ENCODE peak calls at places on chromosome 11, in five cellular contexts. One of them, this sample, is unnamed.

GRCh38 chr11:11505701-11506100 is 116.1 kb downstream of the GALNT18 start:
- ATAC-seq in A549: no peak
- ATAC-seq in HepG2: no peak
- ATAC-seq in K562: no peak
- ATAC-seq in GM12878: no peak
- ATAC-seq in this sample: no peak

GRCh38 chr11:130161441-130161840 is 1.9 kb downstream of the ST14 start:
- ATAC-seq in A549: no peak
- ATAC-seq in HepG2: no peak
- ATAC-seq in K562: no peak
- ATAC-seq in GM12878: no peak
- ATAC-seq in this sample: no peak

GRCh38 chr11:113715273-113715672 is 9.2 kb upstream of the TMPRSS5 start:
- ATAC-seq in A549: no peak
- ATAC-seq in HepG2: no peak
- ATAC-seq in K562: peak
- ATAC-seq in GM12878: no peak
- ATAC-seq in this sample: no peak

GRCh38 chr11:81237139-81237538 is 1496.5 kb downstream of the FAM181B start:
- ATAC-seq in A549: peak
- ATAC-seq in HepG2: peak
- ATAC-seq in K562: no peak
- ATAC-seq in GM12878: peak
- ATAC-seq in this sample: no peak

GRCh38 chr11:27525824-27526516 is 19.4 kb upstream of the LIN7C start:
- ATAC-seq in A549: no peak
- ATAC-seq in HepG2: no peak
- ATAC-seq in K562: no peak
- ATAC-seq in GM12878: no peak
- ATAC-seq in this sample: no peak

GRCh38 chr11:116694017-116694725 is 78.6 kb downstream of the BUD13 start:
- ATAC-seq in A549: no peak
- ATAC-seq in HepG2: no peak
- ATAC-seq in K562: no peak
- ATAC-seq in GM12878: no peak
- ATAC-seq in this sample: no peak

GRCh38 chr11:114260483-114260882 is 35.7 kb upstream of the NNMT start:
- ATAC-seq in A549: no peak
- ATAC-seq in HepG2: no peak
- ATAC-seq in K562: no peak
- ATAC-seq in GM12878: no peak
- ATAC-seq in this sample: peak

GRCh38 chr11:100010393-100010792 is 676.7 kb upstream of the ARHGAP42 start:
- ATAC-seq in A549: no peak
- ATAC-seq in HepG2: no peak
- ATAC-seq in K562: no peak
- ATAC-seq in GM12878: no peak
- ATAC-seq in this sample: no peak

GRCh38 chr11:68931911-68932310 is 28.2 kb downstream of the IGHMBP2 start:
- ATAC-seq in A549: no peak
- ATAC-seq in HepG2: no peak
- ATAC-seq in K562: no peak
- ATAC-seq in GM12878: no peak
- ATAC-seq in this sample: no peak

GRCh38 chr11:69444381-69445130 is 36.9 kb upstream of the LINC01488 start:
- ATAC-seq in A549: peak
- ATAC-seq in HepG2: no peak
- ATAC-seq in K562: peak
- ATAC-seq in GM12878: no peak
- ATAC-seq in this sample: peak

GRCh38 chr11:118098996-118099837 is 12.5 kb upstream of the SMIM35 start:
- ATAC-seq in A549: no peak
- ATAC-seq in HepG2: no peak
- ATAC-seq in K562: no peak
- ATAC-seq in GM12878: no peak
- ATAC-seq in this sample: no peak

GRCh38 chr11:119116601-119117000 is 4.8 kb upstream of the HINFP start:
- ATAC-seq in A549: no peak
- ATAC-seq in HepG2: no peak
- ATAC-seq in K562: no peak
- ATAC-seq in GM12878: no peak
- ATAC-seq in this sample: no peak

GRCh38 chr11:34586655-34587281 is 34.1 kb upstream of the EHF start:
- ATAC-seq in A549: peak
- ATAC-seq in HepG2: no peak
- ATAC-seq in K562: no peak
- ATAC-seq in GM12878: no peak
- ATAC-seq in this sample: no peak

GRCh38 chr11:88508808-88509581 is 171.5 kb upstream of the CTSC start:
- ATAC-seq in A549: peak
- ATAC-seq in HepG2: no peak
- ATAC-seq in K562: peak
- ATAC-seq in GM12878: peak
- ATAC-seq in this sample: peak

GRCh38 chr11:114263510-114264170 is 32.6 kb upstream of the NNMT start:
- ATAC-seq in A549: no peak
- ATAC-seq in HepG2: no peak
- ATAC-seq in K562: peak
- ATAC-seq in GM12878: no peak
- ATAC-seq in this sample: no peak

GRCh38 chr11:6321961-6322362 is 1.7 kb upstream of the CAVIN3 start:
- ATAC-seq in A549: no peak
- ATAC-seq in HepG2: no peak
- ATAC-seq in K562: no peak
- ATAC-seq in GM12878: peak
- ATAC-seq in this sample: no peak

GRCh38 chr11:130947889-130948288 is 31.6 kb upstream of the SNX19 start:
- ATAC-seq in A549: no peak
- ATAC-seq in HepG2: no peak
- ATAC-seq in K562: no peak
- ATAC-seq in GM12878: no peak
- ATAC-seq in this sample: no peak

GRCh38 chr11:125338886-125339811 is 156.9 kb downstream of the FEZ1 start:
- ATAC-seq in A549: no peak
- ATAC-seq in HepG2: no peak
- ATAC-seq in K562: no peak
- ATAC-seq in GM12878: no peak
- ATAC-seq in this sample: peak

GRCh38 chr11:13000721-13001120 is 8.4 kb upstream of the RASSF10 start:
- ATAC-seq in A549: no peak
- ATAC-seq in HepG2: no peak
- ATAC-seq in K562: no peak
- ATAC-seq in GM12878: peak
- ATAC-seq in this sample: no peak

GRCh38 chr11:77178150-77178549 is 50.1 kb downstream of the MYO7A start:
- ATAC-seq in A549: no peak
- ATAC-seq in HepG2: no peak
- ATAC-seq in K562: no peak
- ATAC-seq in GM12878: no peak
- ATAC-seq in this sample: no peak

GRCh38 chr11:46381836-46382643 is 571 bp downstream of the MDK start:
- ATAC-seq in A549: no peak
- ATAC-seq in HepG2: peak
- ATAC-seq in K562: peak
- ATAC-seq in GM12878: peak
- ATAC-seq in this sample: no peak

GRCh38 chr11:57751676-57752253 is at the start of gene BTBD18:
- ATAC-seq in A549: peak
- ATAC-seq in HepG2: peak
- ATAC-seq in K562: peak
- ATAC-seq in GM12878: peak
- ATAC-seq in this sample: no peak

GRCh38 chr11:124608146-124608545 is 3.1 kb upstream of the PANX3 start:
- ATAC-seq in A549: no peak
- ATAC-seq in HepG2: no peak
- ATAC-seq in K562: peak
- ATAC-seq in GM12878: no peak
- ATAC-seq in this sample: no peak

GRCh38 chr11:8932564-8933180 is at the start of gene C11orf16:
- ATAC-seq in A549: no peak
- ATAC-seq in HepG2: no peak
- ATAC-seq in K562: peak
- ATAC-seq in GM12878: no peak
- ATAC-seq in this sample: no peak

GRCh38 chr11:5245155-5245554 is 4.5 kb downstream of the HBG1 start:
- ATAC-seq in A549: no peak
- ATAC-seq in HepG2: no peak
- ATAC-seq in K562: no peak
- ATAC-seq in GM12878: no peak
- ATAC-seq in this sample: no peak

GRCh38 chr11:130400793-130401483 is 27.5 kb downstream of the ADAMTS8 start:
- ATAC-seq in A549: no peak
- ATAC-seq in HepG2: no peak
- ATAC-seq in K562: no peak
- ATAC-seq in GM12878: no peak
- ATAC-seq in this sample: peak

GRCh38 chr11:783581-784015 is 6.3 kb downstream of the CEND1 start:
- ATAC-seq in A549: no peak
- ATAC-seq in HepG2: no peak
- ATAC-seq in K562: peak
- ATAC-seq in GM12878: no peak
- ATAC-seq in this sample: peak

GRCh38 chr11:112057170-112057569 is 16.6 kb downstream of the PIH1D2 start:
- ATAC-seq in A549: no peak
- ATAC-seq in HepG2: no peak
- ATAC-seq in K562: no peak
- ATAC-seq in GM12878: no peak
- ATAC-seq in this sample: no peak

GRCh38 chr11:133984828-133985227 is 28.1 kb upstream of the IGSF9B start:
- ATAC-seq in A549: no peak
- ATAC-seq in HepG2: no peak
- ATAC-seq in K562: no peak
- ATAC-seq in GM12878: peak
- ATAC-seq in this sample: no peak

GRCh38 chr11:1749020-1749758 is 1.2 kb downstream of the IFITM10 start:
- ATAC-seq in A549: peak
- ATAC-seq in HepG2: peak
- ATAC-seq in K562: no peak
- ATAC-seq in GM12878: no peak
- ATAC-seq in this sample: peak

GRCh38 chr11:20110908-20111669 is 49.2 kb downstream of the DBX1 start:
- ATAC-seq in A549: peak
- ATAC-seq in HepG2: peak
- ATAC-seq in K562: peak
- ATAC-seq in GM12878: peak
- ATAC-seq in this sample: peak
- TF ChIP-seq EP300 in A549: no peak
- TF ChIP-seq EP300 in HepG2: no peak
- TF ChIP-seq EP300 in K562: no peak
- TF ChIP-seq EP300 in GM12878: no peak
- TF ChIP-seq EP300 in this sample: no peak

GRCh38 chr11:66336234-66337102 is at the start of gene RIN1:
- ATAC-seq in A549: peak
- ATAC-seq in HepG2: peak
- ATAC-seq in K562: peak
- ATAC-seq in GM12878: peak
- ATAC-seq in this sample: peak
- TF ChIP-seq CTCF in A549: peak
- TF ChIP-seq CTCF in HepG2: peak
- TF ChIP-seq CTCF in K562: peak
- TF ChIP-seq CTCF in GM12878: peak
- TF ChIP-seq CTCF in this sample: peak

GRCh38 chr11:86484164-86484794 is 109.6 kb downstream of the CCDC81 start:
- ATAC-seq in A549: peak
- ATAC-seq in HepG2: peak
- ATAC-seq in K562: peak
- ATAC-seq in GM12878: no peak
- ATAC-seq in this sample: peak
- H3K27ac ChIP-seq in A549: peak
- H3K27ac ChIP-seq in HepG2: no peak
- H3K27ac ChIP-seq in K562: no peak
- H3K27ac ChIP-seq in GM12878: no peak
- H3K27ac ChIP-seq in this sample: no peak

GRCh38 chr11:101334581-101334980 is 205.0 kb upstream of the PGR start:
- ATAC-seq in A549: no peak
- ATAC-seq in HepG2: no peak
- ATAC-seq in K562: no peak
- ATAC-seq in GM12878: no peak
- ATAC-seq in this sample: no peak
- TF ChIP-seq EP300 in A549: no peak
- TF ChIP-seq EP300 in HepG2: no peak
- TF ChIP-seq EP300 in K562: no peak
- TF ChIP-seq EP300 in GM12878: no peak
- TF ChIP-seq EP300 in this sample: no peak

GRCh38 chr11:41612415-41612814 is 153.0 kb upstream of the LRRC4C start:
- ATAC-seq in A549: no peak
- ATAC-seq in HepG2: no peak
- ATAC-seq in K562: no peak
- ATAC-seq in GM12878: no peak
- ATAC-seq in this sample: no peak
- TF ChIP-seq CTCF in A549: no peak
- TF ChIP-seq CTCF in HepG2: no peak
- TF ChIP-seq CTCF in K562: no peak
- TF ChIP-seq CTCF in GM12878: no peak
- TF ChIP-seq CTCF in this sample: no peak

DNA sequence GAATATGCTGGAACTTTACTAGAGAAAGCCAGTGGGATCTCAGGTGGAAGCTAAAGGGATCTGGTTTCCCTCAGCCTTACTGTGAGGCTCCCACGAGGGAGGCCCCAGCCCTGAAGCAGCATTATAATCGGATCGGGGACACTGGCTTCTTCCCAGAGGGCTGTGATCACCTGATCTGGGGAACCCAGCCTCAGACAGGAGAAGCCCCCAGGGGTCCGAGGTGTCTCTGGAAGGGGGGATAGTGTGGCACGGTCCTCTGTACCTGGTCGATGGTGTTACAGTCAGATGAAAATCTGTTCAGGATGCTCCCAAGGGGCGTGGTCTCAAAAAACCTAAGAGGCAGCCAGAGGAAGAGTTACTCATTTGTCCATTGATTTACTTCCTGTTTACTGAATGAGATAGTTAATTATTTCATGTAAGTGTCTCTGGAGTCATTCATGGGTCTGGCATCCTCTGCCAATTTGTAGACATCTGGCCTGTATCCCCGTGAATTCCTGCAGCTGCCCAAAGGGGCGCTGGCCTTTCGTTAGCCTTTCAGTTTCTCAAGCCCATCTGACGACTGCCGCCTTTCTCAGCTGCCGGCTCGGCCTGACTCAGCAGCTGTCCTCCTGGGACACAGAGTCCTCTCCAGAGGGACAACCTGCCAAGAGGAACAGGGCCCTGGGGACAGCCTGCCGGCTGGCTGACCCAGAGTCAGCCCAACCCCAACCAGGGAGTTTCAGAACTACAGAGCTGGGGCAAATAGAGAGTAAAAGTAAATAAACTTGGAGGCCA is 17.0 kb upstream of the KCNJ11 start:
- ATAC-seq in A549: peak
- ATAC-seq in HepG2: peak
- ATAC-seq in K562: peak
- ATAC-seq in GM12878: peak
- ATAC-seq in this sample: peak
- H3K27ac ChIP-seq in A549: peak
- H3K27ac ChIP-seq in HepG2: no peak
- H3K27ac ChIP-seq in K562: no peak
- H3K27ac ChIP-seq in GM12878: no peak
- H3K27ac ChIP-seq in this sample: peak

GRCh38 chr11:109364851-109365250 is 57.1 kb upstream of the C11orf87 start:
- ATAC-seq in A549: no peak
- ATAC-seq in HepG2: no peak
- ATAC-seq in K562: no peak
- ATAC-seq in GM12878: no peak
- ATAC-seq in this sample: no peak
- TF ChIP-seq EP300 in A549: no peak
- TF ChIP-seq EP300 in HepG2: no peak
- TF ChIP-seq EP300 in K562: no peak
- TF ChIP-seq EP300 in GM12878: no peak
- TF ChIP-seq EP300 in this sample: no peak